ENCODE peak calls at places on chromosomes 4 and X, in seven cellular contexts. J is fibroblast of the aortic adventitia, P is heart right ventricle, D is upper lobe of right lung, K is brain microvascular endothelial cell, Y is progenitor cell of endocrine pancreas, M is cardiac fibroblast. T is an unnamed sample.

GRCh38 chr4:149754526-149754925 is 61.1 kb downstream of the IQCM start:
- DNase-seq in K (peak), Y (no peak), D (no peak), P (no peak), J (peak), M (peak), T (peak)

GRCh38 chrX:124764354-124764753 is 418.0 kb downstream of the SH2D1A start:
- DNase-seq in M (no peak), J (no peak), Y (no peak), K (no peak), D (no peak), P (no peak), T (no peak)

GRCh38 chr4:54971474-54971950 is 153.9 kb downstream of the KDR start:
- DNase-seq in P (no peak), Y (no peak), K (peak), D (no peak), J (peak), M (peak), T (peak)

GRCh38 chr4:177367336-177367735 is 57.7 kb downstream of the NEIL3 start:
- DNase-seq in M (peak), P (no peak), Y (no peak), D (no peak), K (peak), J (peak), T (peak)

GRCh38 chrX:19334945-19335626 is 8.6 kb upstream of the PDHA1 start:
- DNase-seq in K (peak), J (no peak), Y (no peak), M (no peak), D (no peak), P (no peak), T (peak)

GRCh38 chr4:127782275-127783025 is at the start of gene HSPA4L:
- DNase-seq in J (peak), M (peak), P (peak), D (peak), Y (peak), K (peak), T (peak)

GRCh38 chrX:106921637-106922036 is 1.4 kb downstream of the CLDN2 start:
- DNase-seq in P (no peak), K (no peak), J (no peak), Y (no peak), M (peak), D (no peak), T (no peak)

GRCh38 chrX:8037593-8038348 is 110.6 kb upstream of the PNPLA4 start:
- DNase-seq in M (peak), P (no peak), J (no peak), D (no peak), Y (no peak), K (no peak), T (peak)

GRCh38 chr4:133147365-133147821 is 1.7 kb upstream of the PCDH10 start:
- DNase-seq in P (no peak), Y (no peak), J (no peak), M (no peak), D (no peak), K (peak), T (no peak)

GRCh38 chrX:19683817-19684216 is 168.5 kb upstream of the MAP3K15 start:
- DNase-seq in Y (no peak), J (no peak), D (no peak), M (no peak), P (no peak), K (no peak), T (no peak)

DNA sequence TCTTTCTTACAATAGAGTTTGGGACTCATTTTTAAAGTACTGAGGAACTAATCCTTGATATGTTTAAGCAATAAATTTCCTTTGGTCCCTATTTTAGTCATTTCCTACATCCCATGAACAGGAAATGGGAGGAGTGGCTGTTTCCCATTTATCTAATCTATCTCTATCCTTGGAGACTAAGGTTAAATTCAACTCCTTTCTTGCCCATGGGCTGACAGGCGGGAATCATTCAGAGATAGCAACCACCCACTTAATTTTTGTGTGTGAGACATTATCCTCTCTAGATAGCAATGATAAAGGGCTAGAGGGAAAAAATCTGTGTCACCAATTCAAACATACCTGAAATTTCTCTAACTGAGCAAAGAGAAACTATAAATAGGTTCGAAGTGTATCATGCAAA is 131.7 kb upstream of the EMCN start:
- DNase-seq in D (no peak), K (peak), P (no peak), J (peak), M (peak), Y (no peak), T (no peak)
- TF ChIP-seq CTCF in D (no peak), K (no peak), P (no peak), J (no peak), M (no peak), Y (no peak), T (no peak)

GRCh38 chr4:3863841-3864734 is 97.9 kb downstream of the ADRA2C start:
- DNase-seq in K (no peak), P (no peak), J (no peak), Y (no peak), M (no peak), D (no peak), T (no peak)

GRCh38 chr4:3864736-3865721 is 98.8 kb downstream of the ADRA2C start:
- DNase-seq in K (no peak), D (peak), P (no peak), J (no peak), Y (no peak), M (no peak), T (no peak)

GRCh38 chr4:3861720-3862639 is 95.8 kb downstream of the ADRA2C start:
- DNase-seq in K (no peak), P (no peak), J (no peak), Y (no peak), D (no peak), M (no peak), T (no peak)

GRCh38 chr4:3860913-3861636 is 94.9 kb downstream of the ADRA2C start:
- DNase-seq in D (no peak), J (no peak), Y (no peak), K (no peak), P (no peak), M (no peak), T (no peak)

DNA sequence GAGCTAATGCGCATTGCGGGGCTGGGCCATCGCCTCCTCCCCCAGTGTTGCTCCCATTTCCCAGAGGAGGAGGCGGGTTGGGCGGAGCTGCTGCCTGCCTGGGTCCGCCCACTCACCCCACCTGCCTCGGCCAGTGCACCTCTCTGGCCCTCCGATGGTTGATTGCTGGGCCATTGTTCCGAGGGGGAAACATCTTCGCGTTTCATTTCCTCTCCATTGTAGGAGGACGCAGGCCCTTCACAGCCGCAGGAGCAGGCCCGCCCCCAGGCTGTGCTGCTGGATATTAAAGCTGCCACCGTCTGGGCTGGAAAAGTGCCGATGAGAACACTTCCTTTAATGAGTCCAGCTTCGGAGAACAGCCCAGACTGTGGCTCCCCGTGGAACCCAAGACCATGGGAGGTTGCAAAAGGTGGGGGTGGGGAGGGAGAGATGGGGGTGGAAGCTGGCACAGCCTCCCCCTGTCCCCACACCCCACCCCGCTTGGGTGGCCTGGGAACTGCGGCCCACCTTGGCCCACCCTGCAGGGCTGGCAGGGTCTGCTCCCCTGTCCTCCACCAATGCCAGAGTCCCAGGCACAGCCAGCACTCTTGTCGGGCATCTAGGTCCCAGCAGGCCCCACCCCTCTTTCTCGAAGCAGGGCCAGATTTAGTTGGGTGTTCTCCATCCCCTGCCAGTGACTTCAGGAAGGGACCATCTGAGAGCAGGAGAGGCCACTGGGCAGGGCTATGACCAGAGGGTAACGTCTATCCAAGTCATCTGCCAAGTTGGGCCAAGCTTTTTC is 96.6 kb downstream of the ADRA2C start:
- DNase-seq in P (peak), K (no peak), Y (no peak), J (no peak), D (no peak), M (no peak), T (no peak)
- TF ChIP-seq CTCF in P (no peak), K (no peak), Y (no peak), J (no peak), D (no peak), M (no peak), T (no peak)

GRCh38 chr4:104531390-104531789 is 36.7 kb upstream of the CXXC4 start:
- DNase-seq in P (no peak), J (no peak), M (no peak), Y (no peak), D (no peak), K (no peak), T (no peak)
- TF ChIP-seq CTCF in P (peak), J (no peak), M (no peak), Y (no peak), D (no peak), K (peak), T (no peak)

GRCh38 chr4:31016322-31017061 is 296.3 kb downstream of the PCDH7 start:
- DNase-seq in K (no peak), P (no peak), M (no peak), Y (no peak), J (no peak), D (no peak), T (no peak)
- TF ChIP-seq CTCF in K (no peak), P (no peak), M (no peak), Y (no peak), J (no peak), D (no peak), T (no peak)

T was measured in fibroblast of mammary gland.